ENCODE peak calls at places on chromosomes 16 and 17, in ten cellular contexts. T is sigmoid colon, A is stomach, X is A549, S is K562, Z is tibial nerve, H is GM12878, F is upper lobe of left lung, Q is ovary, V is transverse colon. E is an unnamed sample.

GRCh38 chr16:68064791-68065365 is 20.3 kb upstream of the NFATC3 start:
- DNase-seq in Z (peak), T (no peak), A (peak), V (peak), H (no peak), F (no peak), Q (peak), X (peak), S (peak), E (peak)

GRCh38 chr17:59572301-59572924 is 7.0 kb downstream of the DHX40 start:
- DNase-seq in A (no peak), T (no peak), S (no peak), F (no peak), X (no peak), Q (no peak), Z (no peak), V (no peak), H (no peak), E (no peak)

GRCh38 chr17:65230040-65230439 is 92.9 kb downstream of the RGS9 start:
- DNase-seq in F (no peak), X (peak), Z (no peak), A (no peak), T (no peak), Q (no peak), V (no peak), S (peak), H (no peak), E (no peak)

GRCh38 chr17:3911271-3912053 is 4.8 kb downstream of the P2RX1 start:
- DNase-seq in T (no peak), X (no peak), Z (no peak), Q (no peak), A (no peak), H (peak), S (no peak), V (peak), F (peak), E (no peak)

GRCh38 chr16:82846806-82847205 is 220.0 kb downstream of the CDH13 start:
- DNase-seq in S (no peak), T (no peak), Z (no peak), V (no peak), A (no peak), H (no peak), F (no peak), Q (no peak), X (no peak), E (no peak)

GRCh38 chr16:66970775-66971725 is 10.0 kb downstream of the CES3 start:
- DNase-seq in X (peak), V (no peak), Q (no peak), Z (no peak), S (peak), F (no peak), H (no peak), A (no peak), T (no peak), E (no peak)

GRCh38 chr16:56262148-56262878 is 71.0 kb downstream of the GNAO1 start:
- DNase-seq in S (peak), F (no peak), H (no peak), Q (no peak), X (no peak), A (no peak), Z (no peak), T (peak), V (peak), E (no peak)

GRCh38 chr16:50731130-50731988 is 10.5 kb upstream of the CYLD start:
- DNase-seq in Z (no peak), V (no peak), X (no peak), F (no peak), Q (peak), S (no peak), A (no peak), H (no peak), T (no peak), E (no peak)

GRCh38 chr16:23327836-23328235 is 25.7 kb downstream of the SCNN1B start:
- DNase-seq in A (no peak), Q (no peak), X (no peak), F (no peak), Z (no peak), S (no peak), T (no peak), V (no peak), H (no peak), E (no peak)

GRCh38 chr17:74972107-74972972 is at the start of gene HID1:
- DNase-seq in F (peak), H (no peak), X (peak), Z (no peak), Q (peak), V (peak), S (peak), T (no peak), A (peak), E (no peak)

GRCh38 chr17:77926967-77927366 is 31.5 kb upstream of the TNRC6C start:
- DNase-seq in V (no peak), Z (no peak), F (no peak), X (no peak), H (no peak), T (peak), Q (no peak), A (no peak), S (no peak), E (no peak)

GRCh38 chr17:2241823-2242222 is 61.8 kb downstream of the SMG6 start:
- DNase-seq in V (no peak), X (no peak), F (no peak), A (no peak), T (no peak), Q (no peak), H (no peak), Z (no peak), S (no peak), E (no peak)

GRCh38 chr17:78345172-78345571 is 14.7 kb downstream of the SOCS3 start:
- DNase-seq in Z (no peak), X (no peak), A (no peak), H (no peak), S (no peak), F (no peak), T (no peak), V (no peak), Q (no peak), E (no peak)

GRCh38 chr16:85529489-85530369 is 83.4 kb upstream of the GSE1 start:
- DNase-seq in V (no peak), T (no peak), F (no peak), Z (no peak), H (no peak), Q (no peak), A (no peak), X (peak), S (no peak), E (no peak)

GRCh38 chr17:70080541-70081347 is 5.7 kb downstream of the KCNJ16 start:
- DNase-seq in S (no peak), T (no peak), F (no peak), Q (no peak), A (no peak), Z (peak), X (no peak), H (no peak), V (no peak), E (no peak)

GRCh38 chr16:81821422-81822128 is 42.5 kb downstream of the PLCG2 start:
- DNase-seq in H (peak), Q (no peak), V (peak), Z (no peak), X (no peak), F (no peak), T (no peak), A (no peak), S (no peak), E (no peak)

GRCh38 chr17:2453325-2453724 is 52.5 kb upstream of the MNT start:
- DNase-seq in V (no peak), T (no peak), H (no peak), Z (no peak), Q (no peak), S (no peak), X (no peak), F (no peak), A (no peak), E (no peak)

GRCh38 chr16:85935957-85936760 is 37.2 kb downstream of the IRF8 start:
- DNase-seq in Q (no peak), X (no peak), Z (no peak), H (peak), F (no peak), A (no peak), T (no peak), V (peak), S (no peak), E (no peak)

GRCh38 chr16:54627616-54628015 is 303.0 kb upstream of the IRX5 start:
- DNase-seq in Z (no peak), A (no peak), Q (no peak), S (no peak), X (no peak), V (no peak), T (no peak), F (no peak), H (no peak), E (no peak)

GRCh38 chr17:43020789-43021738 is 1.1 kb downstream of the VAT1 start:
- DNase-seq in T (peak), Q (peak), Z (peak), A (peak), X (peak), V (peak), F (peak), S (peak), H (no peak), E (peak)

GRCh38 chr17:13835151-13835550 is 233.4 kb upstream of the HS3ST3A1 start:
- DNase-seq in Q (no peak), T (no peak), Z (no peak), S (no peak), V (no peak), A (no peak), H (no peak), X (no peak), F (no peak), E (no peak)

GRCh38 chr16:79128706-79129105 is 471.8 kb downstream of the MAF start:
- DNase-seq in Q (no peak), V (no peak), Z (no peak), X (no peak), F (no peak), H (no peak), T (no peak), S (no peak), A (no peak), E (no peak)

DNA sequence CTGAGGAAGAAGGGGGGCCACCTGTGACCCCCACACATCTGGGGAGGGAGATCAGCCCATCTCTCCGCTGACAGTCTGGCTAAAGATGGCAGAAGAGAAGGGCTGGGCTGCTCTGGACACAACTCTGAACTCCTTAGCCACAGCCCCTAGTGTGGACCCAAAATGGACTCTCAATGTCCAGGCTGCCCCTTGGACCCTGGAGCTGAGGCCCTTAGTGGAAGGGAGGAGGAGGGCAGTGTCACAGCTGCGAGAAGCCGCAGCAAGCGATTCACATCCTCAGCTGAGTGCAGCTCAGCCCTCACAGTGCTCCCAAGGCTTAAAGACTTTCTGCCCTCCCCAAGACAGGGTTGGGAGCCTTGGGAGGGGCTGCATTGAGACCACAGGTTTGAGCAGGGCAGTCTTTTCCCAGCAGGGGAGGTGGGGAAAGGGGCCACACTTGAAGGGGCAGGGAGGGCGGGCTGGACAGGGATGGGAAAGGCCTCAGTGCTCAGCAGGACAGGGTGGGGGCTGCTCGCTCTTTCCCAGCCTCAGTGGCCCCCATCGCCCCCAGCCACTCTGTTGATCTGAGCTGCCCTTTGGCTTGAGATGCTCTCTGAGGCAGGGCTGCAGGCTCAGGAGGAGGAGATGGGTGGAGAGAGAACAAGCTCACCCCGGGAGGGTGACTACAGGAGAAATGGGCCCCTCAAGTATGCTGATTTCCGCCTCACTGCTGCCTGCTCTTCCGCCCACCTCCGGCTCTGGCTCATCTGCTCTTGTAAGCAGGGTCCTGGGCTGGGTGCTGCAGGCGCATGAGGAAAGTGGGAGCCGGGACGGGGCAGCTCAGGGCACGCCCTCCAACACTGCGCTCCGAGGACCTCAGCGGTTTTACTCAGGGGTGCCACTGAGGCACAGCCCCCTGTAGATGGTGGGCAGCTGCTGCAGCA is 50.9 kb upstream of the MTSS2 start:
- DNase-seq in V (no peak), X (no peak), Z (no peak), Q (no peak), T (no peak), S (no peak), H (no peak), F (no peak), A (no peak), E (no peak)
- H3K4me3 ChIP-seq in V (no peak), X (no peak), Z (no peak), Q (no peak), T (no peak), S (no peak), H (no peak), F (no peak), A (no peak), E (no peak)

DNA sequence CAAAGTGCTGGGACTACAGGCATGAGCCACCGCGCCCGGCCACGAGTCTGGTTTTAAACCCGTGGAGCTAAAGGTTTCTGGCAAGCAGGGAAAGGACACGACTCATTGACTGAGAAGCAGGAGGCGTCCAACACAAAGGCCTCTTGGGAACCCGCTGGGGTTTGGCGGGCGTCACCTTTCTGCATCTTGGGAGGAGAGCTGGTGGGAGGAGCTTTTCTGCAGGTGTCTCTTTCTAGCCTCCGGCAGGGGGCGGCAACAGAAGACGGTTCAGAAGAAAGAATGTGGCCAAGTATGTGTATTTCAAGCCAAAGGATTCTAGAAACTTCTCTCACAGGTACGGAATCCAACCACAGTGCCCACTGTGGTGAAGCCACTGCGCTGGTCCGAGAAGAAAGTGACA is 97.4 kb downstream of the MRM3 start:
- DNase-seq in F (no peak), X (peak), Q (peak), H (peak), S (peak), A (peak), T (peak), Z (peak), V (peak), E (peak)
- TF ChIP-seq EP300 in F (peak), X (no peak), Q (no peak), H (no peak), S (no peak), A (no peak), T (no peak), Z (peak), V (no peak), E (no peak)

DNA sequence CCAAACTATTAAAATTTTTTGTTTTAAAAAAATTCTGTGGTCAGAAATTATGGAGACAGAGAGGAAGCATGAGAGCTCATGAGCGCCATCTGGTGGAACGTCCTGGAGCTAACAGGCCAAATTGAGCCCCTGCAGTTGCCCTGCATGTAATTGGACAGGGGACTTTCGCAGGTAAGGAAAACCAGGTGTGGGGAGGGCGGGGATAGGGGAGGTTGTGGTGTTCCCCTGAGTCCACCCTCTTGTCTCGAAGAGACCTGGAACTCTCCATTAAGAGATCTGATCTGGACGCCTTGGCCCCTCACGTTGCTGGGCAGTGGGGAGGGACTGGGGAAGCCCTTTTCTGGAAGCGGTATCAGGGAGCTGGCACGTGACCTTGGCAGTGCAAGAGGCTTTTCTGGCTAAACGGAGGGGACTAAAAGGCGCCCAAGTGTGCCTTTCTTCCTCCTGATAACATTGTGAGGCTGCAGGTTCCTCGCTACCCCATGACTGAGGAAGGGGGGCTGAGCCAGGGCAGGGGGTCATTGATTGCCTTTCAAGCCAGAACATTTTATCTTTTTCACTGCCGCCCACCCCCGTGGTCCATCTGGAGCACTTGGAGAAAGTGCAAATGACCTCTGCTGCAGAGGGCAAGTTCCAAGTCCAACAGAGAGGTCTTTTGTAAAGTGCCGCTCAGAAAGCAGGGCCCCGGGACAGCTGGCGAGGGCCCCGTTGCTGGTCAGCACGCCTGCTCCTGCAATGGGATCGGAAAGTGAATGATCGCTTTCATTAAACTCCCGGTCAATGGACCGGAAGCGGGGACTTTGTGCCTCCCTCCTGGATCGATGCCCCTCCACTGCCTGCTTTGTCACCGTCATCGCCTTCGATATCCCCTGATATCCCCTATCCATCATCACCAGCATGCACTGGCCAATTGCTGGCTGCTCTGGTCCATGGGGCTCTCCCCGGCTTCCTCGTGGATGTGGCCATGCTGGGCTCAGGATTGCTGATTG is 18.4 kb downstream of the PDILT start:
- DNase-seq in X (peak), V (peak), Q (peak), T (peak), A (peak), H (no peak), F (peak), S (peak), Z (peak), E (no peak)
- TF ChIP-seq POLR2A in X (no peak), V (no peak), Q (no peak), T (no peak), A (no peak), H (no peak), F (no peak), S (no peak), Z (no peak), E (no peak)

GRCh38 chr17:16384557-16384956 is 3.7 kb downstream of the UBB start:
- DNase-seq in S (no peak), H (no peak), T (no peak), V (no peak), Q (no peak), F (no peak), A (no peak), Z (no peak), X (no peak), E (no peak)

GRCh38 chr17:16381496-16381820 is 567 bp downstream of the UBB start:
- DNase-seq in H (no peak), S (no peak), X (no peak), F (no peak), T (no peak), Z (no peak), Q (no peak), A (no peak), V (no peak), E (no peak)

GRCh38 chr17:16379654-16380053 is 1.2 kb upstream of the UBB start:
- DNase-seq in S (no peak), Z (no peak), Q (no peak), V (no peak), H (no peak), F (no peak), A (no peak), X (no peak), T (no peak), E (no peak)

GRCh38 chr17:16380640-16381495 is at the start of gene UBB:
- DNase-seq in H (peak), T (peak), S (peak), X (peak), A (peak), Z (peak), V (peak), Q (peak), F (peak), E (peak)

GRCh38 chr17:16383216-16383615 is 2.3 kb downstream of the UBB start:
- DNase-seq in S (no peak), F (no peak), X (no peak), H (no peak), T (no peak), V (no peak), Z (no peak), A (no peak), Q (no peak), E (no peak)
- H3K4me3 ChIP-seq in S (peak), F (no peak), X (peak), H (peak), T (no peak), V (peak), Z (no peak), A (no peak), Q (no peak), E (peak)

DNA sequence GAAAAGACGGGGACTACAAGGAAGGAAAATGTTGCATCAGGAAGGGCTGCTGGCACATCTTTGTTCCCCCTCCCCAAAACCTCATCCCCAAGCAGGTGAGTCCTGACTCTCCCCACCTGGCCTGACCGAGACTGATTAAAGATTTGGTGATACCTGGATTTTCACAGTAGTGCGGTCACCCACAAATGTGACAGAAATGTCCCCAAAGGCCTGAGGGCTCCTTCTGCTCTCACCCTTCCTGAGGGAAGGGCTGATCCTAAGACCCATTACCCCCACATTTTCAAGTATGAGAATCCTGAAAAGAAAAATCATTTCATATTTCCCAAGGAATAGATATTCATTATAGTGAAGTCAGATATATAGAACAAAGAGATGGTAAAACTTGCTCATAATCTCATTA is 28.8 kb downstream of the TBC1D3B start:
- DNase-seq in Q (no peak), F (no peak), S (no peak), X (no peak), T (no peak), A (no peak), H (no peak), V (no peak), Z (no peak), E (no peak)
- TF ChIP-seq EP300 in Q (no peak), F (no peak), S (no peak), X (no peak), T (no peak), A (no peak), H (no peak), V (no peak), Z (no peak), E (no peak)